ENCODE peak calls at places on chromosome 2, in five cellular contexts. K is GM06990, J is lower leg skin, M is OCI-LY7, C is nephron progenitor cell. A is an unnamed sample.

GRCh38 chr2:70698847-70699246 is 69.2 kb downstream of the ADD2 start:
- DNase-seq in C (no peak), K (no peak), J (no peak), M (no peak), A (no peak)

GRCh38 chr2:73033766-73034381 is 37.6 kb downstream of the SFXN5 start:
- DNase-seq in C (no peak), K (no peak), M (no peak), J (no peak), A (no peak)

GRCh38 chr2:121303531-121304263 is 18.7 kb upstream of the TFCP2L1 start:
- DNase-seq in K (no peak), M (no peak), C (no peak), J (no peak), A (no peak)

GRCh38 chr2:61017556-61018318 is at the start of the genes PEX13 and PUS10:
- DNase-seq in K (peak), J (peak), M (peak), C (peak), A (peak)

GRCh38 chr2:28361991-28362710 is 30.5 kb upstream of the FOSL2 start:
- DNase-seq in K (no peak), C (no peak), J (no peak), M (no peak), A (no peak)

GRCh38 chr2:1400943-1401735 is 12.1 kb upstream of the TPO start:
- DNase-seq in C (no peak), J (no peak), K (no peak), M (no peak), A (no peak)

GRCh38 chr2:174148833-174149232 is 99.5 kb downstream of the OLA1 start:
- DNase-seq in J (no peak), K (no peak), M (no peak), C (no peak), A (no peak)

GRCh38 chr2:181810823-181811695 is 80.5 kb upstream of the ITPRID2 start:
- DNase-seq in M (no peak), K (no peak), J (no peak), C (no peak), A (no peak)

GRCh38 chr2:120605231-120605935 is 130.3 kb upstream of the GLI2 start:
- DNase-seq in J (no peak), C (no peak), M (no peak), K (no peak), A (no peak)

GRCh38 chr2:237798236-237799059 is at the start of gene RBM44:
- DNase-seq in J (no peak), M (no peak), C (no peak), K (no peak), A (peak)

GRCh38 chr2:56170536-56170935 is 13.3 kb upstream of the CCDC85A start:
- DNase-seq in M (no peak), C (no peak), J (no peak), K (no peak), A (no peak)

GRCh38 chr2:24859968-24860600 is 60.0 kb downstream of the ADCY3 start:
- DNase-seq in J (no peak), K (no peak), C (no peak), M (no peak), A (no peak)

GRCh38 chr2:176126929-176127768 is 2.4 kb upstream of the HOXD8 start:
- DNase-seq in M (peak), K (no peak), J (peak), C (peak), A (peak)

GRCh38 chr2:120344214-120344990 is 1.5 kb upstream of the INHBB start:
- DNase-seq in K (no peak), M (no peak), C (peak), J (no peak), A (no peak)

GRCh38 chr2:46818141-46818552 is 97.5 kb downstream of the MCFD2 start:
- DNase-seq in J (peak), K (no peak), M (no peak), C (no peak), A (no peak)

GRCh38 chr2:205424326-205424725 is 258.0 kb upstream of the NRP2 start:
- DNase-seq in M (no peak), K (no peak), J (no peak), C (no peak), A (no peak)

GRCh38 chr2:71610671-71611070 is 157.3 kb downstream of the DYSF start:
- DNase-seq in C (no peak), J (no peak), M (no peak), K (no peak), A (no peak)

GRCh38 chr2:64988420-64989125 is 626 bp upstream of the SLC1A4 start:
- DNase-seq in M (peak), J (peak), C (peak), K (peak), A (peak)

GRCh38 chr2:20674974-20675679 is 8.2 kb downstream of the GDF7 start:
- DNase-seq in J (no peak), M (no peak), C (no peak), K (no peak), A (peak)

GRCh38 chr2:16774980-16775963 is 109.6 kb upstream of the CYRIA start:
- DNase-seq in C (peak), M (no peak), J (no peak), K (no peak), A (no peak)
- TF ChIP-seq CTCF in C (peak), M (peak), J (no peak), K (no peak), A (no peak)

GRCh38 chr2:128748336-128748735 is 429.7 kb upstream of the HS6ST1 start:
- DNase-seq in C (no peak), M (no peak), J (no peak), K (no peak), A (no peak)
- TF ChIP-seq CTCF in C (no peak), M (no peak), J (no peak), K (no peak), A (no peak)

DNA sequence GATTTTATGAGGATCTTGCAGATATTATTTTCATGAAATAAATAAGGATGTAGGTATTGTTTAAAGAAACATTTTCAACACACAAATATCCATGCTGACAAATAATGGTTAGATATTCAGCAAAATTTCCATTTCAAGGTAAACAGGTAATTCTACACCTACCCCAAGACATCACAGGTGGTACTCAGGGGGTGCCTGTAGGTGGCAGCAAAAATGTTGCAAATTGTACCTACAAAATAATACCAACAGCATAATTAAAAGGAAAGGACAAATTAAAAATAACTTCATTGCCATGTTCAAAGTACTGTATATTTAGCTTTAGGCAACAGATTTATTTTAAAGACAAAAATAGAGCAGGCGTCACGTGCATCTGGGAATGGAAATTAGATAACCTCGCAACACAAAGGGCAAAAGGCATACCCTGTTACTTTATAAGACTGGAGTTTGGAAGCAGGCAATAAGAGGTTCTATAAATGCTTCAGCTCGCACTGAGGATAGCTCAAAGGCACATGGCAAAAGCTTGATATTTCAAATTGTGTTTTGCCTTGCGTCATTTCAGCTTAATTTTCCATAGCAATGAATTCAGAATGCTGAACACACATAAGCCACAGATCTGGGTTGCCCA is 630.5 kb downstream of the TDRD15 start:
- DNase-seq in C (no peak), J (no peak), M (peak), K (no peak), A (no peak)
- TF ChIP-seq CTCF in C (peak), J (no peak), M (peak), K (peak), A (no peak)

GRCh38 chr2:42102606-42103450 is 55.0 kb downstream of the PKDCC start:
- DNase-seq in C (peak), M (no peak), J (no peak), K (peak), A (peak)

GRCh38 chr2:42103829-42104228 is 56.0 kb downstream of the PKDCC start:
- DNase-seq in K (no peak), C (no peak), M (no peak), J (no peak), A (no peak)

GRCh38 chr2:42100696-42101585 is 53.1 kb downstream of the PKDCC start:
- DNase-seq in C (peak), M (no peak), J (no peak), K (peak), A (peak)

GRCh38 chr2:42099431-42100173 is 51.8 kb downstream of the PKDCC start:
- DNase-seq in K (peak), C (no peak), J (no peak), M (peak), A (no peak)

GRCh38 chr2:42101641-42102605 is 54.1 kb downstream of the PKDCC start:
- DNase-seq in C (peak), J (peak), M (peak), K (peak), A (peak)
- TF ChIP-seq CTCF in C (no peak), J (no peak), M (no peak), K (no peak), A (no peak)

GRCh38 chr2:217932661-217933325 is 70.0 kb downstream of the TNS1 start:
- DNase-seq in M (no peak), J (no peak), C (no peak), K (no peak), A (no peak)
- TF ChIP-seq CTCF in M (peak), J (no peak), C (no peak), K (no peak), A (no peak)

DNA sequence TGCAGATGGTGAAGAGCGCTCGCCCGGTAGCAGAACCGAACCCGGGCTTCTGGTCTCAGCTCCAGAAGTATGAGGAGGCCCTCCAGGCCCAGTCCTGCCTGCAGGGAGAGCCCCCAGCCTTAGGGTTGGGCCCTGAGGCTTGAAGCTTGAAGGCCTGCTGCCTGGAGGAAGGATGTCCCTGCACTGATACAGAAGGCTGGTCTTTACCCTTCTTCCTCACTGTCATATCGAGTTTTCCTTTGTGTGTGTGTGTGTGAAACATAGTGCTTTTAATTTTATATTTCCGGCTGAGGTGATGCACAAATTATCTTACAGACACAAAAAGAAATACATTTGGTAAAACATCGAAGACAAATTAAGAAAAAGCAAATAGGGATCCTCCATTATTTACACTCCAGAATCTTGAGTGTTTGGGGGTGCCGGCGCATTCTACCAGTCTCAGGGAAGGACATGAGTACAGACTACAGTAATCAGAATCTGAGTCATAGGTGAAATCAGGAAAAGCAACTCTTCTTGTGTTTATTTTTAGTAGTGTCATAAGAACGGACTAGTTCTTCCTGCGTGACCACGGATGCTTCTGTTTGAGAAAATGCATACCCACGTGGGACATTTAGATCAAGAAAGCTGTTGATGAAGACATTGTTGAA is 1.3 kb downstream of the DUSP28 start:
- DNase-seq in C (no peak), K (no peak), M (peak), J (peak), A (peak)
- TF ChIP-seq CTCF in C (no peak), K (no peak), M (peak), J (no peak), A (no peak)

GRCh38 chr2:235513984-235514626 is 20.3 kb downstream of the AGAP1 start:
- DNase-seq in C (no peak), K (no peak), M (no peak), J (no peak), A (no peak)

GRCh38 chr2:235515821-235516220 is 22.0 kb downstream of the AGAP1 start:
- DNase-seq in J (no peak), K (no peak), C (no peak), M (no peak), A (no peak)

GRCh38 chr2:235515364-235515742 is 21.5 kb downstream of the AGAP1 start:
- DNase-seq in J (no peak), K (no peak), M (no peak), C (no peak), A (no peak)

GRCh38 chr2:235516257-235516656 is 22.4 kb downstream of the AGAP1 start:
- DNase-seq in M (no peak), C (no peak), J (no peak), K (no peak), A (no peak)

DNA sequence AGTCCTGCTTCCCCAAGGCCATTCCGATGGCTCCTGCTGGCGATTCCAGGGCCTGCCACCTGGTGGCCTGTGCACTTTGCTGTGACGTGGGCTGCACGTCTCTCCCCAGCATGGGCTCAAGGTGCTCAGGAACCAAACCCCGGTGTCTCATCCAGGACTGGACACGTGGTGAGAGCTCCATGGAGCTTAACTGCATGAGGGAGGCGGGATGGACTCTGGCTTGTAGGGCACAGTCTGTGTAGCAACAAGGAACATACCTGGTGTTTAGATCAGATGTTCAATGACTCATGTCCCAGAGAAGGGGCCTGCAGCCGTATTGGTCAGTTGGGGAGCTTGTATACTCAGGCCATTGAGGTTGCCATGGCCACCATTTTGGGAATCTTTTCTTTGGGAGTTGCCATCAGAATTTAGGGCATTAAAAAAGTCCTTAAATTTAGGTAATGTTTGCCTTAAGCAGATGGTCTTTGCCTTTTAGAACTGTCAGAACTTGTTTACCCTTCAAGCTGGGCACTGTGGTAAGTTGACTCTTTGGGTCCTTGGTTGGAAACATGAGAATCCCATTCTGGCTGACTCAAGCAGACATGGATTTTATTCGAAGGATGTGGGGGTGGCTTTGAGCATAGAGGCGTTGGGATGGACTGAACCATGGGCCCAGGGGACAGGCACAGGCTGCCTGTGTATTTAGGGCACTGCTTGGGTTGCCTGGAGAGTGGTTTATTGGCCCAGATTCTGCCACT is 21.0 kb downstream of the AGAP1 start:
- DNase-seq in K (no peak), C (no peak), M (no peak), J (no peak), A (no peak)
- TF ChIP-seq CTCF in K (peak), C (no peak), M (no peak), J (peak), A (no peak)